ENCODE peak calls at places on chromosomes 1 and 21, in four cellular contexts. U is fibroblast of lung, I is SJSA1, R is stomach. D is an unnamed sample.

GRCh38 chr1:204450461-204451257 is 39.0 kb upstream of the PPP1R15B start:
- DNase-seq in U (no peak), I (no peak), R (peak; percentile 92), D (peak; percentile 66)

GRCh38 chr1:211343607-211344334 is 17.1 kb downstream of the TRAF5 start:
- DNase-seq in U (peak; percentile 14), I (no peak), R (no peak), D (no peak)

GRCh38 chr1:175313672-175314225 is 121.2 kb upstream of the KIAA0040 start:
- DNase-seq in U (no peak), I (no peak), R (no peak), D (no peak)

GRCh38 chr1:2233997-2234761 is 6.1 kb downstream of the SKI start:
- DNase-seq in U (peak; percentile 80), I (peak; percentile 42), R (peak; percentile 77), D (peak; percentile 92)

GRCh38 chr1:51551848-51552296 is 32.8 kb upstream of the EPS15 start:
- DNase-seq in U (no peak), I (no peak), R (peak; percentile 28), D (no peak)

GRCh38 chr1:57824535-57824934 is 400.7 kb upstream of the DAB1 start:
- DNase-seq in U (no peak), I (no peak), R (no peak), D (no peak)

GRCh38 chr1:93576346-93576745 is 105.3 kb downstream of the BCAR3 start:
- DNase-seq in U (peak; percentile 18), I (no peak), R (no peak), D (no peak)

GRCh38 chr1:119485246-119485645 is 21.8 kb upstream of the HSD3B1 start:
- DNase-seq in U (no peak), I (no peak), R (no peak), D (no peak)

GRCh38 chr1:151970641-151971040 is 23.0 kb downstream of the S100A10 start:
- DNase-seq in U (no peak), I (no peak), R (no peak), D (no peak)

GRCh38 chr1:40435471-40435870 is 14.8 kb upstream of the ZFP69B start:
- DNase-seq in U (peak; percentile 93), I (no peak), R (no peak), D (no peak)

GRCh38 chr1:78553859-78554258 is 63.1 kb downstream of the PTGFR start:
- DNase-seq in U (no peak), I (no peak), R (no peak), D (no peak)

GRCh38 chr1:12082988-12083387 is 19.9 kb downstream of the TNFRSF8 start:
- DNase-seq in U (no peak), I (no peak), R (no peak), D (no peak)

GRCh38 chr1:6365047-6365446 is 28.5 kb downstream of the ACOT7 start:
- DNase-seq in U (no peak), I (no peak), R (no peak), D (no peak)

GRCh38 chr1:45679123-45679522 is 7.2 kb downstream of the GPBP1L1 start:
- DNase-seq in U (peak; percentile 34), I (no peak), R (no peak), D (no peak)

GRCh38 chr1:164772635-164773034 is 213.7 kb downstream of the PBX1 start:
- DNase-seq in U (peak; percentile 99), I (peak; percentile 92), R (peak; percentile 60), D (peak; percentile 23)

GRCh38 chr1:23341829-23342697 is 2.0 kb downstream of the HNRNPR start:
- DNase-seq in U (peak; percentile 17), I (no peak), R (no peak), D (no peak)

GRCh38 chr1:195326325-195326724 is 1281.9 kb downstream of the KCNT2 start:
- DNase-seq in U (no peak), I (no peak), R (no peak), D (no peak)

GRCh38 chr1:113255038-113255727 is 135.1 kb upstream of the MAGI3 start:
- DNase-seq in U (no peak), I (no peak), R (peak; percentile 56), D (peak; percentile 69)

GRCh38 chr21:35222541-35222941 is 173.4 kb upstream of the RUNX1 start:
- DNase-seq in U (no peak), I (no peak), R (no peak), D (no peak)

GRCh38 chr1:186865861-186866260 is 37.1 kb downstream of the PLA2G4A start:
- DNase-seq in U (no peak), I (no peak), R (no peak), D (no peak)

GRCh38 chr1:194118086-194118485 is 931.7 kb upstream of the B3GALT2 start:
- DNase-seq in U (no peak), I (no peak), R (no peak), D (peak; percentile 13)

GRCh38 chr21:22885614-22886013 is 1887.4 kb downstream of the NCAM2 start:
- DNase-seq in U (no peak), I (no peak), R (no peak), D (no peak)

GRCh38 chr1:155971910-155972809 is 6.2 kb downstream of the ARHGEF2 start:
- DNase-seq in U (no peak), I (no peak), R (no peak), D (no peak)

GRCh38 chr1:109392788-109393580 is 4.7 kb downstream of the SORT1 start:
- DNase-seq in U (peak; percentile 56), I (peak; percentile 75), R (peak; percentile 65), D (peak; percentile 74)

GRCh38 chr1:25009675-25010262 is 79.7 kb upstream of the RUNX3 start:
- DNase-seq in U (no peak), I (no peak), R (no peak), D (no peak)

GRCh38 chr1:25011270-25011669 is 81.2 kb upstream of the RUNX3 start:
- DNase-seq in U (no peak), I (no peak), R (no peak), D (no peak)

GRCh38 chr1:25006770-25007169 is 76.7 kb upstream of the RUNX3 start:
- DNase-seq in U (peak; percentile 47), I (no peak), R (peak; percentile 50), D (no peak)

GRCh38 chr1:25004355-25004754 is 74.3 kb upstream of the RUNX3 start:
- DNase-seq in U (no peak), I (no peak), R (no peak), D (no peak)

GRCh38 chr1:25008192-25008485 is 78.1 kb upstream of the RUNX3 start:
- DNase-seq in U (peak; percentile 12), I (no peak), R (no peak), D (no peak)
- H3K4me1 ChIP-seq in U (no peaks in the 10 kb centered on the region), I (peaks cover 13% of the 10 kb centered on the region), R (peaks cover 7% of the 10 kb centered on the region), D (no peaks in the 10 kb centered on the region)

DNA sequence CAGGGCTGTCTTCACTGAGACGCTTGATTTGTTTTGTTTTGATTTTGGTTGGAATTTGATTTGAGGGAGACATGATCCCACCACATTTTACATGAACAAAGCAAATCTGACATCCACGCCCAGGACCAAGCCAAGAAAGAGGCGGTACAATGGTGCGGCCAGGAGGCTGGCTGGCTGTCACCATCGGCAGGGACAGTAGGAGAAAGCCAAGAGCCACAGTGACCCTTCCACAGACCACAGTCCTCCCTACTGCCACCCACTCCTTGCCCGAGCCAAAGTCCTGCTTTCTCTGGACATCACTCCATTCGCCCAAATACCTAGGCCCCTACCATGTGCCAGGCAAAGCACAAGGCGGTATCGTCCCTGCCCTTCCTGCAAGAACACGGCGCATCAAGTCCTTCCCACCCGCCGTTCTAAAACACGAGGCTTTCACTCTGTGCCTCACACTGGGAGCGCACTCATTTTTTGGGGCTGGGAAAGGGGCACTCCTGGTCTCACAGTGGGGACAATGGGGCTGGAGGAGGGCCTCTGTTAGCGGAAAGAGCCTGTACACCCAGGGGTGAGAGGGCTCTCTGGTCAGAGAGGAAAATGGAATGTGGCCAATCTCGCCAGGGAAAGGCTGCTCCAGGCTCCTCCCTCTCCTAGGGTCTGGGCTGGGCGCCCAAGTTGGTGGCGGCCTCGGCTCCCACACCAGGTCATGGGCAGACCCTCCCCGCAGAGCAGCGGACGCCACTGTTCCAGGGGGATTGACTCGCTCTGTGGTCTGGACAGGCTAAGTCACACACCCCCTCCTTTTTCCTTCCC is 26.5 kb downstream of the SSBP3 start:
- DNase-seq in U (peak; percentile 27), I (no peak), R (peak; percentile 81), D (peak; percentile 59)
- H3K4me1 ChIP-seq in U (peaks cover 8% of the 10 kb centered on the region), I (peaks cover 47% of the 10 kb centered on the region), R (peaks cover 73% of the 10 kb centered on the region), D (peaks cover 6% of the 10 kb centered on the region)

DNA sequence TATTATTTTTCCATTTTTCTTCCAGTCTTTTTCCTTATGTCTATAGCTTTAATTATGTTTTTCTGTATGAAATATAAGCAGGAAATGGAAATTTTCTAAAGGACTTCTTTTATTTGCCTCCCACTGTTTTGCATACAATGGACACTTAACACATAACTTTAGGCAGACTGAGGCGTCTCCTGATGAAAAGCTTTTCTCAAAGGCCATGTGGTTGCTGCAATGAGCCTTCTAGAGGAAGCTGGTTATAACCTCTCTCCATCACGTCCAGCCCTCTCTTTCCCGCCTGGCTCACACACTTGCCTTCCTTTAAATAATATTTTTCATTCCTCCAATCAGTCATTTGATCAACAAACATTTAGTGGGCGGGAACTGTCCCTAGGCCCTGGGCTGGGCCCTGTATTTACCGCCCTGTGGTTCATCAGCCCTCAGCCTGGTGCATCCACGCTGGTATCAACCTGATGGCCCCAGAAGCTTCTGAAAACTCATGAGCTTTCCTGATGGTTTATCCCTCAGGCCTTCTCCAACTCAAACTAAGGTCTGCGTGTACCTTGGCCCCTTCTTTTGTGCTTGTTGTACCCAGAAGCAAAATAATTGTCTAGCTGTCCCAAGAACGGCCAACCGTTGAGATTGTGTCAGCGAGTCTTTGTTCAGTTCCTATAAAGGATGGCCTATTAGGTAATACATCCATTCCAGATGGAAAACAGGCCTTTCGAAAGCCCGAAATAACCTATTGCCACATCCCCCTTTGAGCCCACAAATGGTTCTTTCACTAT is 75.3 kb upstream of the LYST start:
- DNase-seq in U (no peak), I (no peak), R (no peak), D (peak; percentile 63)
- H3K4me1 ChIP-seq in U (peaks cover 18% of the 10 kb centered on the region), I (peaks cover 36% of the 10 kb centered on the region), R (peaks cover 7% of the 10 kb centered on the region), D (peaks cover 1% of the 10 kb centered on the region)

DNA sequence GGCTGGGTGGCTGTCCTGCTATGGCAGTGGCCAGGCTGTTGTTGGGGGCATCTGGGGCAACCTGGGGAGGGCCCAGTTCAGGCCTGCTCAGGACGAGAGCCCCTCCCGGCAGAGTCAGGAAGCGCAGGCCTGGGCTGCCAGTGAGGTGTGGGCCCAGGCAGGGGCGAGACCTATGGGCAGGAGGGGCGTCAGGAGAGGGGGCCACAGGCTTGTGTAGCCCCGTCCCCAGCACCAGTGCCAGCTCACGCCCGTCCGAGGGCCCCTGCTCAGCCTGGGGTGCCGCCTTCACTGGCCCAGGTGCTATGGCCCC is 28.1 kb downstream of the ARHGEF16 start:
- DNase-seq in U (no peak), I (no peak), R (no peak), D (no peak)
- H3K4me1 ChIP-seq in U (no peaks in the 10 kb centered on the region), I (peaks cover 4% of the 10 kb centered on the region), R (peaks cover 36% of the 10 kb centered on the region), D (no peaks in the 10 kb centered on the region)